ENCODE peak calls at places on chromosomes 16 and 17, in six cellular contexts. One of them, this sample, is unnamed.

GRCh38 chr17:7748098-7748775 is 30.7 kb downstream of the DNAH2 start:
- DNase-seq in prostate gland: no peak
- DNase-seq in HTR-8/SVneo: no peak
- DNase-seq in colonic mucosa: no peak
- DNase-seq in NCI-H1092 treated with DMSO at 0.1 percent for 48 hours: no peak
- DNase-seq in CD4-positive, alpha-beta memory T cell: no peak
- DNase-seq in this sample: peak; percentile 15

GRCh38 chr17:45824475-45824874 is 20.2 kb upstream of the SPPL2C start:
- DNase-seq in CD4-positive, alpha-beta memory T cell: no peak
- DNase-seq in prostate gland: no peak
- DNase-seq in HTR-8/SVneo: no peak
- DNase-seq in colonic mucosa: no peak
- DNase-seq in NCI-H1092 treated with DMSO at 0.1 percent for 48 hours: no peak
- DNase-seq in this sample: no peak

GRCh38 chr17:58639681-58640080 is 52.2 kb downstream of the TEX14 start:
- DNase-seq in colonic mucosa: no peak
- DNase-seq in prostate gland: no peak
- DNase-seq in CD4-positive, alpha-beta memory T cell: no peak
- DNase-seq in HTR-8/SVneo: no peak
- DNase-seq in NCI-H1092 treated with DMSO at 0.1 percent for 48 hours: no peak
- DNase-seq in this sample: no peak

GRCh38 chr16:26189496-26190005 is 497.8 kb downstream of the HS3ST4 start:
- DNase-seq in colonic mucosa: no peak
- DNase-seq in prostate gland: no peak
- DNase-seq in CD4-positive, alpha-beta memory T cell: no peak
- DNase-seq in NCI-H1092 treated with DMSO at 0.1 percent for 48 hours: no peak
- DNase-seq in HTR-8/SVneo: no peak
- DNase-seq in this sample: no peak

GRCh38 chr16:84844049-84844350 is 24.2 kb downstream of the CRISPLD2 start:
- DNase-seq in CD4-positive, alpha-beta memory T cell: no peak
- DNase-seq in colonic mucosa: no peak
- DNase-seq in NCI-H1092 treated with DMSO at 0.1 percent for 48 hours: no peak
- DNase-seq in prostate gland: no peak
- DNase-seq in HTR-8/SVneo: no peak
- DNase-seq in this sample: no peak

GRCh38 chr16:87794485-87795078 is 28.8 kb upstream of the KLHDC4 start:
- DNase-seq in NCI-H1092 treated with DMSO at 0.1 percent for 48 hours: no peak
- DNase-seq in CD4-positive, alpha-beta memory T cell: no peak
- DNase-seq in HTR-8/SVneo: no peak
- DNase-seq in colonic mucosa: no peak
- DNase-seq in prostate gland: no peak
- DNase-seq in this sample: no peak

GRCh38 chr16:48687421-48688038 is 77.5 kb upstream of the N4BP1 start:
- DNase-seq in HTR-8/SVneo: peak; percentile 57
- DNase-seq in prostate gland: peak; percentile 9
- DNase-seq in CD4-positive, alpha-beta memory T cell: peak; percentile 5
- DNase-seq in NCI-H1092 treated with DMSO at 0.1 percent for 48 hours: peak; percentile 86
- DNase-seq in colonic mucosa: peak; percentile 42
- DNase-seq in this sample: peak; percentile 65

GRCh38 chr16:57029161-57030160 is 40.1 kb downstream of the NLRC5 start:
- DNase-seq in colonic mucosa: no peak
- DNase-seq in prostate gland: no peak
- DNase-seq in HTR-8/SVneo: peak; percentile 55
- DNase-seq in NCI-H1092 treated with DMSO at 0.1 percent for 48 hours: no peak
- DNase-seq in CD4-positive, alpha-beta memory T cell: no peak
- DNase-seq in this sample: peak; percentile 79

GRCh38 chr16:72989203-72989991 is 58.5 kb downstream of the ZFHX3 start:
- DNase-seq in HTR-8/SVneo: peak; percentile 78
- DNase-seq in CD4-positive, alpha-beta memory T cell: no peak
- DNase-seq in colonic mucosa: no peak
- DNase-seq in prostate gland: peak; percentile 76
- DNase-seq in NCI-H1092 treated with DMSO at 0.1 percent for 48 hours: no peak
- DNase-seq in this sample: peak; percentile 96

GRCh38 chr17:14197582-14197981 is 39.1 kb downstream of the CDRT15 start:
- DNase-seq in CD4-positive, alpha-beta memory T cell: peak; percentile 56
- DNase-seq in colonic mucosa: no peak
- DNase-seq in NCI-H1092 treated with DMSO at 0.1 percent for 48 hours: no peak
- DNase-seq in HTR-8/SVneo: no peak
- DNase-seq in prostate gland: no peak
- DNase-seq in this sample: no peak

GRCh38 chr17:19900809-19901208 is 33.1 kb upstream of the ULK2 start:
- DNase-seq in NCI-H1092 treated with DMSO at 0.1 percent for 48 hours: no peak
- DNase-seq in colonic mucosa: no peak
- DNase-seq in CD4-positive, alpha-beta memory T cell: no peak
- DNase-seq in HTR-8/SVneo: no peak
- DNase-seq in prostate gland: no peak
- DNase-seq in this sample: no peak

GRCh38 chr17:28130455-28130854 is 88.0 kb downstream of the NLK start:
- DNase-seq in colonic mucosa: no peak
- DNase-seq in prostate gland: no peak
- DNase-seq in HTR-8/SVneo: no peak
- DNase-seq in CD4-positive, alpha-beta memory T cell: no peak
- DNase-seq in NCI-H1092 treated with DMSO at 0.1 percent for 48 hours: no peak
- DNase-seq in this sample: no peak

GRCh38 chr16:10231563-10231962 is 49.3 kb upstream of the GRIN2A start:
- DNase-seq in NCI-H1092 treated with DMSO at 0.1 percent for 48 hours: no peak
- DNase-seq in prostate gland: no peak
- DNase-seq in colonic mucosa: no peak
- DNase-seq in HTR-8/SVneo: no peak
- DNase-seq in CD4-positive, alpha-beta memory T cell: no peak
- DNase-seq in this sample: no peak

GRCh38 chr17:79305831-79306687 is 231.4 kb downstream of the ENGASE start:
- DNase-seq in prostate gland: peak; percentile 6
- DNase-seq in HTR-8/SVneo: no peak
- DNase-seq in colonic mucosa: no peak
- DNase-seq in CD4-positive, alpha-beta memory T cell: no peak
- DNase-seq in NCI-H1092 treated with DMSO at 0.1 percent for 48 hours: peak; percentile 42
- DNase-seq in this sample: no peak

This sample was measured in astrocyte of the spinal cord.